ENCODE peak calls at places on chromosomes 4 and X, in seven cellular contexts. C is small intestine, K is A549, P is pancreas, O is tibial nerve, J is fibroblast of lung, A is kidney. D is an unnamed sample.

GRCh38 chr4:82785248-82786003 is 13.2 kb downstream of the SCD5 start:
- DNase-seq in A (no peak), C (peak; percentile 51), K (peak; percentile 48), P (no peak), J (peak; percentile 96), O (no peak), D (peak; percentile 44)

GRCh38 chr4:163473130-163473529 is 424 bp downstream of the TKTL2 start:
- DNase-seq in K (no peak), P (no peak), J (no peak), C (no peak), O (no peak), A (peak; percentile 29), D (no peak)

GRCh38 chrX:47174376-47174775 is 19.3 kb upstream of the UBA1 start:
- DNase-seq in J (no peak), P (no peak), C (no peak), K (no peak), A (peak; percentile 52), O (no peak), D (no peak)

GRCh38 chr4:174222266-174222872 is 61.1 kb downstream of the FBXO8 start:
- DNase-seq in K (no peak), J (peak; percentile 15), O (no peak), P (no peak), C (peak; percentile 25), A (no peak), D (no peak)

GRCh38 chr4:19982556-19982955 is 269.1 kb upstream of the SLIT2 start:
- DNase-seq in K (no peak), P (no peak), C (no peak), O (no peak), A (no peak), J (peak; percentile 87), D (no peak)

GRCh38 chr4:64883087-64883926 is 474.1 kb upstream of the TECRL start:
- DNase-seq in O (no peak), K (no peak), A (no peak), C (no peak), J (no peak), P (no peak), D (no peak)

GRCh38 chrX:50403903-50404302 is 66.7 kb downstream of the DGKK start:
- DNase-seq in P (no peak), A (no peak), J (no peak), O (no peak), K (no peak), C (no peak), D (no peak)

GRCh38 chrX:45007598-45007997 is 134.6 kb downstream of the KDM6A start:
- DNase-seq in C (no peak), P (no peak), A (no peak), K (no peak), J (no peak), O (no peak), D (no peak)

GRCh38 chr4:44446801-44447562 is 1.6 kb downstream of the KCTD8 start:
- DNase-seq in O (no peak), C (no peak), J (no peak), K (no peak), A (peak; percentile 61), P (no peak), D (no peak)

GRCh38 chrX:39491548-39492297 is 606.0 kb downstream of the BCOR start:
- DNase-seq in P (no peak), O (no peak), C (peak; percentile 46), K (no peak), J (no peak), A (no peak), D (no peak)

GRCh38 chr4:132228676-132229075 is 920.4 kb upstream of the PCDH10 start:
- DNase-seq in C (no peak), K (no peak), P (no peak), O (no peak), J (no peak), A (no peak), D (no peak)

GRCh38 chr4:10115657-10116624 is 658 bp downstream of the WDR1 start:
- DNase-seq in P (peak; percentile 32), K (peak; percentile 62), C (peak; percentile 84), O (no peak), A (peak; percentile 93), J (peak; percentile 52), D (no peak)

GRCh38 chr4:96983830-96984229 is 1143.9 kb downstream of the PDHA2 start:
- DNase-seq in A (no peak), O (no peak), K (no peak), J (no peak), P (no peak), C (peak; percentile 22), D (no peak)

GRCh38 chr4:17769406-17770174 is 11.8 kb downstream of the FAM184B start:
- DNase-seq in J (peak; percentile 68), O (no peak), C (no peak), K (no peak), P (no peak), A (no peak), D (no peak)

GRCh38 chr4:20456416-20456815 is 204.7 kb downstream of the SLIT2 start:
- DNase-seq in A (no peak), C (no peak), P (no peak), J (no peak), O (no peak), K (no peak), D (no peak)

GRCh38 chr4:82268050-82268825 is 105.6 kb downstream of the HNRNPD start:
- DNase-seq in O (no peak), J (peak; percentile 37), A (no peak), K (peak; percentile 40), C (peak; percentile 61), P (peak; percentile 17), D (peak; percentile 68)

GRCh38 chrX:40933132-40934078 is 151.8 kb upstream of the USP9X start:
- DNase-seq in P (no peak), O (no peak), A (no peak), K (no peak), J (peak; percentile 72), C (peak; percentile 31), D (no peak)

GRCh38 chr4:87153078-87153477 is 67.3 kb downstream of the KLHL8 start:
- DNase-seq in J (no peak), K (no peak), O (no peak), A (no peak), P (no peak), C (no peak), D (no peak)

GRCh38 chrX:143940119-143940518 is 56.2 kb downstream of the UBE2NL start:
- DNase-seq in A (no peak), O (no peak), P (no peak), K (no peak), J (no peak), C (no peak), D (no peak)

DNA sequence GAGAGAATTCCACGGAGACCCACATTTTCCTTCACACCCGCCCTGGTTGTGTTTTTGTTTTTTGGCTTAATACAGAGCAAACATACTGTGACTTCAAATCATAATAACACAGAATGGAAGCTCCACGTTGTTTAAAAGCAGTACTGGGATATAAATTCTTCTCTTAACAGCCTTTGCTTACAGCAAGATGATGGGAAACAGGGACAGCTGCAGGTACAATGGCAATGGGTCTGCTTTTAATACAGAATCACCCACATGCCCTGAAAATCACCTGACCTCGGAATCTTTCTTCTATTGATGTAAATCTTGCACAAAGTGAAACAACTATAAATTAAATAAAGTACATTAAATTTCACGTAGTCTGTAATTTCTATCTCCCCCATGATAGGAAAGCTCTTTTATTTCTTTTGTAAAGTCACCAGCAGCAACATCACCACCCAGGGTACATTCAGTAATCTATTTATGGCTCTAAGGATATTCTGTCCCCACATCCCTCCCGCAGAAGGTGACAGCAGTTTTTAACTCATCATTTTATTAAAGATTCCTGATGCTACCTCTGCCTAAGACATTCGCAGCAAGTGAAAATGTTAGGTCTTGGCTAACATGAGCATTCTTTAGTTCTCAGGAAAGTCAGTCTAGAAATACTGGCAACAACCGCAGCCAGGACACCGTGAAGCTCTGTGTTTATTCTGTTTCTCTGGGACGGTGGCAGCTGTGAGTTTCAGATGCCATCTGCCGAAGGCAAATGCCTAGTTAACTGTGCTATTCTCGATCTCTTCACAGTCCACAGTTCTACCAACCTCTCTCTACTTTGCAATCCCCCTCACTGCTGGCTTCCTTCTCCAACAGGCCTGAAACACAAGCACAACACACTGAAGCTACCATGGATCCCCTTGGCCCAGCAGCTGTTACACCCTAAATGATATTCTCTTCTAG is 119.1 kb downstream of the ZNF827 start:
- DNase-seq in K (no peak), O (no peak), J (no peak), C (no peak), P (no peak), A (no peak), D (no peak)
- H3K4me1 ChIP-seq in K (no peaks in the 10 kb centered on the region), O (no peaks in the 10 kb centered on the region), J (peaks cover 3% of the 10 kb centered on the region), C (no peaks in the 10 kb centered on the region), P (no peaks in the 10 kb centered on the region), A (no peaks in the 10 kb centered on the region), D (no peaks in the 10 kb centered on the region)

DNA sequence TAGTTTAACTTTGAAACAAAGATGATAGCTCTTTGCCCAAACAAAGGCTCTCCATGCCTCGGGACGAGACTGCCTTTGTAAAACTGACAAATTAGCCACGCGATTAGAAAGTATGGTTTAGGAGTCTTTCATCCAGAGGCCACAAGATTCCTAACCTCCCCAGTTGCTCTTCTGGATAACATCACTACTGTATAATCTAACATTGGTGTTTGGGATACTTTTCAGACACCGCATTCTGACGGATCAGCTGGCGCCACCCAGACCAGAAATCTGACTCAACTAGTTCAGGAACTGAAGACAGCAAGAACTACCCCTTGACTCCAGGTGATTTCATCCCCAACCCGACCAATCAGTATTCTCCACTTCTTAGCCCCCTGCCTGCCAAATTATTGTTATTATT is 98.1 kb upstream of the TEX13D start:
- DNase-seq in P (no peak), K (no peak), C (no peak), O (no peak), A (no peak), J (no peak), D (no peak)
- H3K4me1 ChIP-seq in P (no peaks in the 10 kb centered on the region), K (no peaks in the 10 kb centered on the region), C (no peaks in the 10 kb centered on the region), O (no peaks in the 10 kb centered on the region), A (no peaks in the 10 kb centered on the region), J (no peaks in the 10 kb centered on the region), D (no peaks in the 10 kb centered on the region)

DNA sequence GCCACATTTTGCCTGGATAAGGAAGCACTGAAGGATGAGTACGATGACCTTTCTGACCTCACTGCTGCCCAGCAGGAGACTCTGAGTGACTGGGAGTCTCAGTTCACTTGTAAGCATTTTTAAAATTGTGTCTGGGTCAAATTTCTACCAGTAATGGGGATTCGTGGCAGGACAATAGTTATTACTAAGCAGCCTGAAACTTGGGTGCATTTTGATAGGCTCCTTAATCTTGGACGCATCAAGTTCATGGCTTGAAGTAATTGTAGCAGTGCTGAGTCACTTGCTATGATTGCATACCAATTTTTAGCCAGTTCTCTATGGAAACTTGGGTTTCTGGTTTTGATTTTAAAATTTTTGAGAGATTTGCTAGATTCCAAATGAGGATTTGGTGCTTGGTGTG is 4.3 kb downstream of the PGRMC1 start:
- DNase-seq in C (no peak), O (no peak), J (peak; percentile 87), P (no peak), A (no peak), K (no peak), D (no peak)
- H3K4me1 ChIP-seq in C (peaks cover 10% of the 10 kb centered on the region), O (peaks cover 40% of the 10 kb centered on the region), J (no peaks in the 10 kb centered on the region), P (no peaks in the 10 kb centered on the region), A (peaks cover 11% of the 10 kb centered on the region), K (peaks cover 42% of the 10 kb centered on the region), D (no peaks in the 10 kb centered on the region)

DNA sequence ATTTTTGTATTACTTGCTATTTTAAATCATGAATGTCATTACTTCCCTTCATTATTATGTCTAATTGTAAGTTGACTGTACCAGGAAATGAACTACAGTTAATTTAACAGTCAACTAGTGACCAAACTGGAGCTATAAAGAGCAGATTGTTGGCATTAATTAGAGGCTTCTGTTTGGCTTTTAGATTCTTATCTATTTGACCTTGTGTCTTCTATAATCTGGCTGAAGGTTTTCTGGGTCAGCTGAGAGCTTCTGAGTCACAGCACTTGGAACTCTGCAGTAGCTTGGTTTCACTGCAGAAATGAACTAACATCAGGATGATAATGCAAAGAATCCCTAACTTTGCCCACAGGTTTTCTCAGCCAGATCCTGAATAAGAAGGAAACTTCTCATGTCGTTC is 169.2 kb upstream of the LEF1 start:
- DNase-seq in J (peak; percentile 80), A (no peak), C (peak; percentile 74), O (no peak), P (no peak), K (no peak), D (no peak)
- H3K4me1 ChIP-seq in J (no peaks in the 10 kb centered on the region), A (no peaks in the 10 kb centered on the region), C (peaks cover 11% of the 10 kb centered on the region), O (peaks cover 9% of the 10 kb centered on the region), P (peaks cover 10% of the 10 kb centered on the region), K (no peaks in the 10 kb centered on the region), D (peaks cover 10% of the 10 kb centered on the region)